ENCODE peak calls at places on chromosome 13, in six cellular contexts. One of them, this sample, is unnamed.

GRCh38 chr13:75566658-75567057 is 17.1 kb downstream of the UCHL3 start:
- DNase-seq in IMR-90: peak; percentile 71
- DNase-seq in H9: no peak
- DNase-seq in H1: no peak
- DNase-seq in neuronal stem cell: no peak
- DNase-seq in trophoblast cell: no peak
- DNase-seq in this sample: peak; percentile 49

GRCh38 chr13:21465710-21466160 is 6.6 kb upstream of the ZDHHC20 start:
- DNase-seq in IMR-90: no peak
- DNase-seq in H9: no peak
- DNase-seq in H1: peak; percentile 50
- DNase-seq in neuronal stem cell: no peak
- DNase-seq in trophoblast cell: no peak
- DNase-seq in this sample: no peak

GRCh38 chr13:43880451-43880850 is 747 bp downstream of the LACC1 start:
- DNase-seq in IMR-90: no peak
- DNase-seq in H9: no peak
- DNase-seq in H1: no peak
- DNase-seq in neuronal stem cell: no peak
- DNase-seq in trophoblast cell: no peak
- DNase-seq in this sample: peak; percentile 42

GRCh38 chr13:66689037-66689619 is 541.0 kb downstream of the PCDH9 start:
- DNase-seq in IMR-90: no peak
- DNase-seq in H9: no peak
- DNase-seq in H1: no peak
- DNase-seq in neuronal stem cell: no peak
- DNase-seq in trophoblast cell: no peak
- DNase-seq in this sample: peak; percentile 17

GRCh38 chr13:79270859-79271258 is 135.2 kb downstream of the RBM26 start:
- DNase-seq in IMR-90: no peak
- DNase-seq in H9: no peak
- DNase-seq in H1: no peak
- DNase-seq in neuronal stem cell: no peak
- DNase-seq in trophoblast cell: no peak
- DNase-seq in this sample: no peak

GRCh38 chr13:73945871-73946270 is 188.3 kb downstream of the KLF12 start:
- DNase-seq in IMR-90: no peak
- DNase-seq in H9: no peak
- DNase-seq in H1: no peak
- DNase-seq in neuronal stem cell: peak; percentile 23
- DNase-seq in trophoblast cell: no peak
- DNase-seq in this sample: no peak

GRCh38 chr13:75934889-75935288 is 298.8 kb downstream of the LMO7 start:
- DNase-seq in IMR-90: peak; percentile 62
- DNase-seq in H9: no peak
- DNase-seq in H1: no peak
- DNase-seq in neuronal stem cell: no peak
- DNase-seq in trophoblast cell: no peak
- DNase-seq in this sample: peak; percentile 34

GRCh38 chr13:51970251-51970793 is 40.9 kb downstream of the ATP7B start:
- DNase-seq in IMR-90: no peak
- DNase-seq in H9: no peak
- DNase-seq in H1: no peak
- DNase-seq in neuronal stem cell: no peak
- DNase-seq in trophoblast cell: no peak
- DNase-seq in this sample: no peak

GRCh38 chr13:32164622-32165268 is 133.2 kb downstream of the FRY start:
- DNase-seq in IMR-90: peak; percentile 66
- DNase-seq in H9: peak; percentile 71
- DNase-seq in H1: peak; percentile 58
- DNase-seq in neuronal stem cell: peak; percentile 33
- DNase-seq in trophoblast cell: peak; percentile 40
- DNase-seq in this sample: peak; percentile 76

GRCh38 chr13:77619655-77620054 is 77.8 kb upstream of the SLAIN1 start:
- DNase-seq in IMR-90: no peak
- DNase-seq in H9: no peak
- DNase-seq in H1: no peak
- DNase-seq in neuronal stem cell: no peak
- DNase-seq in trophoblast cell: no peak
- DNase-seq in this sample: no peak

GRCh38 chr13:46721054-46721453 is 75.9 kb downstream of the ESD start:
- DNase-seq in IMR-90: peak; percentile 53
- DNase-seq in H9: no peak
- DNase-seq in H1: no peak
- DNase-seq in neuronal stem cell: peak; percentile 23
- DNase-seq in trophoblast cell: no peak
- DNase-seq in this sample: peak; percentile 63

GRCh38 chr13:86051134-86052103 is 252.2 kb upstream of the SLITRK6 start:
- DNase-seq in IMR-90: no peak
- DNase-seq in H9: no peak
- DNase-seq in H1: no peak
- DNase-seq in neuronal stem cell: no peak
- DNase-seq in trophoblast cell: no peak
- DNase-seq in this sample: no peak

GRCh38 chr13:46374710-46375109 is 12.3 kb downstream of the RUBCNL start:
- DNase-seq in IMR-90: no peak
- DNase-seq in H9: no peak
- DNase-seq in H1: no peak
- DNase-seq in neuronal stem cell: no peak
- DNase-seq in trophoblast cell: no peak
- DNase-seq in this sample: no peak

GRCh38 chr13:46668302-46668720 is 115.3 kb downstream of the LRCH1 start:
- DNase-seq in IMR-90: peak; percentile 95
- DNase-seq in H9: no peak
- DNase-seq in H1: no peak
- DNase-seq in neuronal stem cell: no peak
- DNase-seq in trophoblast cell: no peak
- DNase-seq in this sample: peak; percentile 74

GRCh38 chr13:40982772-40983171 is 36.3 kb downstream of the ELF1 start:
- DNase-seq in IMR-90: peak; percentile 52
- DNase-seq in H9: no peak
- DNase-seq in H1: no peak
- DNase-seq in neuronal stem cell: no peak
- DNase-seq in trophoblast cell: no peak
- DNase-seq in this sample: peak; percentile 91

GRCh38 chr13:40981361-40981760 is 37.8 kb downstream of the ELF1 start:
- DNase-seq in IMR-90: no peak
- DNase-seq in H9: no peak
- DNase-seq in H1: no peak
- DNase-seq in neuronal stem cell: no peak
- DNase-seq in trophoblast cell: no peak
- DNase-seq in this sample: peak; percentile 76

GRCh38 chr13:40981949-40982348 is 37.2 kb downstream of the ELF1 start:
- DNase-seq in IMR-90: no peak
- DNase-seq in H9: no peak
- DNase-seq in H1: no peak
- DNase-seq in neuronal stem cell: no peak
- DNase-seq in trophoblast cell: no peak
- DNase-seq in this sample: no peak

GRCh38 chr13:40979232-40979631 is 39.9 kb downstream of the ELF1 start:
- DNase-seq in IMR-90: no peak
- DNase-seq in H9: no peak
- DNase-seq in H1: no peak
- DNase-seq in neuronal stem cell: no peak
- DNase-seq in trophoblast cell: no peak
- DNase-seq in this sample: no peak

GRCh38 chr13:40980466-40980865 is 38.6 kb downstream of the ELF1 start:
- DNase-seq in IMR-90: no peak
- DNase-seq in H9: no peak
- DNase-seq in H1: no peak
- DNase-seq in neuronal stem cell: no peak
- DNase-seq in trophoblast cell: no peak
- DNase-seq in this sample: no peak
- H3K4me1 ChIP-seq in IMR-90: peaks cover 2% of the 10 kb centered on the region
- H3K4me1 ChIP-seq in H9: no peaks in the 10 kb centered on the region
- H3K4me1 ChIP-seq in H1: no peaks in the 10 kb centered on the region
- H3K4me1 ChIP-seq in neuronal stem cell: no peaks in the 10 kb centered on the region
- H3K4me1 ChIP-seq in trophoblast cell: peaks cover 1% of the 10 kb centered on the region
- H3K4me1 ChIP-seq in this sample: no peaks in the 10 kb centered on the region

GRCh38 chr13:110454227-110454859 is 107.2 kb downstream of the RAB20 start:
- DNase-seq in IMR-90: no peak
- DNase-seq in H9: no peak
- DNase-seq in H1: no peak
- DNase-seq in neuronal stem cell: peak; percentile 14
- DNase-seq in trophoblast cell: no peak
- DNase-seq in this sample: no peak
- H4K91ac ChIP-seq in IMR-90: no peak overlapping the region
- H4K91ac ChIP-seq in H9: no peak overlapping the region
- H4K91ac ChIP-seq in H1: peak overlapping the region; percentile 57
- H4K91ac ChIP-seq in neuronal stem cell: no peak overlapping the region
- H4K91ac ChIP-seq in trophoblast cell: peak overlapping the region; percentile 45
- H4K91ac ChIP-seq in this sample: peak overlapping the region; percentile 35

DNA sequence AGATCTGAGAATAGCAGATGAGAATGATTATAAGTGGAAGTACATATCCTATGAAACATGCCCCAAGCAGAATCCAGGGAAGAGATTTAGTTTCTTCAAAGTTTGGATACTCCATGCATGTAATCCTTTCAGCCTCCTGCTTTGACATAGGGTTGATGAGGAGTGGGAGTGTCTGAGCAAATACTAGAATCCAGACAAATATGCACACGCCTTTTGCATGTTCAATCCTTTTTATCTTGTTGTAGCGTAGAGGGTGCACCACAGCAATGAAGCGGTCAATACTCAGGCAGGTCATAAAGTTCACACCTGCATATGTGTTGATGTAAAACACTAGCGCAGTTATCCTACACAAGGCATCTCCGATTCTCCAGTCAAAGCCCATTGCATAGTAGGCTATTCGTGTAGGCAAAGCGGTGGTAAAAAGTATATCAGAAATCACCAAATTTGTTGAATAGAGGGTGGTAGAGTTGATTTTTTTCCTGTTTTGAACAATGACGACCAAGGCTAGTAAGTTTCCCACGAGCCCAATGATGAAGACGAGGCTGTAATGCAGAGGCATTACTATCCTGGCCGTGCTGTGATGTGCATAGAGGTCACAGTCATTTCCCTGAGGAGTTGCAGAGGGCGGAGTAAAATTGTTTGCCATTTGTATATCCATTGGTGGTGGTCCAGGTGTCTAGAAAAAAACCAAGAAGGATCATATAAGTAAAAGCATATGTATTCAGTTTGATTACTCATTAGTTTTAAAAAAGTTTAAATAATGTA is 11.5 kb downstream of the GPR183 start:
- DNase-seq in IMR-90: no peak
- DNase-seq in H9: no peak
- DNase-seq in H1: no peak
- DNase-seq in neuronal stem cell: no peak
- DNase-seq in trophoblast cell: no peak
- DNase-seq in this sample: no peak
- H3K4me1 ChIP-seq in IMR-90: no peaks in the 10 kb centered on the region
- H3K4me1 ChIP-seq in H9: no peaks in the 10 kb centered on the region
- H3K4me1 ChIP-seq in H1: no peaks in the 10 kb centered on the region
- H3K4me1 ChIP-seq in neuronal stem cell: no peaks in the 10 kb centered on the region
- H3K4me1 ChIP-seq in trophoblast cell: peaks cover 4% of the 10 kb centered on the region
- H3K4me1 ChIP-seq in this sample: peaks cover 2% of the 10 kb centered on the region

GRCh38 chr13:50919291-50919690 is 9.7 kb downstream of the RNASEH2B start:
- DNase-seq in IMR-90: peak; percentile 33
- DNase-seq in H9: no peak
- DNase-seq in H1: no peak
- DNase-seq in neuronal stem cell: no peak
- DNase-seq in trophoblast cell: no peak
- DNase-seq in this sample: peak; percentile 10
- H4K91ac ChIP-seq in IMR-90: no peak overlapping the region
- H4K91ac ChIP-seq in H9: no peak overlapping the region
- H4K91ac ChIP-seq in H1: no peak overlapping the region
- H4K91ac ChIP-seq in neuronal stem cell: no peak overlapping the region
- H4K91ac ChIP-seq in trophoblast cell: no peak overlapping the region
- H4K91ac ChIP-seq in this sample: no peak overlapping the region

DNA sequence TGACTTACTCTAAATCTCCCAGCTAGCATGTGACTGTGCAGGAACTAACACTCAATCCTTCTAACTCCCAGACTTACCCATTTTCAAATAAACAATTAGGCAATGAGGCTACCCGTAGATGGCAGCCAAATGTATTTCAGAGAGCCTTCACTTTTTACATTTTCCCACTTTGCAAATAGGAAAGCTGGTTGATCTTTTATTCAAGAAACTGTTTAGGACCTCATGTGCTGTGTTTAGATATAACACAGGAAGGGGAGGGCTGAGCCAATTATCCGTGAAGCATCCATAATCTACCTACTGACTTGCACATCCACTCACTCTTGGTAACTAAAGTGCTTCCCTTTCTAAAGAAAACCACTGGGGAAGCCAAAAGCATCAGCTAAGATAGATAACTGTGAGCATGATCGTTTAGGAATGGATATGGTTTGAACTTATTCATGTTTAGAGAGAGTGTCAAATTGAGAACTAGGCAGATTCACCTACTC is 33.4 kb downstream of the MBNL2 start:
- DNase-seq in IMR-90: peak; percentile 47
- DNase-seq in H9: no peak
- DNase-seq in H1: no peak
- DNase-seq in neuronal stem cell: no peak
- DNase-seq in trophoblast cell: no peak
- DNase-seq in this sample: peak; percentile 57
- H3K4me1 ChIP-seq in IMR-90: peaks cover 42% of the 10 kb centered on the region
- H3K4me1 ChIP-seq in H9: peaks cover 15% of the 10 kb centered on the region
- H3K4me1 ChIP-seq in H1: peaks cover 13% of the 10 kb centered on the region
- H3K4me1 ChIP-seq in neuronal stem cell: peaks cover 5% of the 10 kb centered on the region
- H3K4me1 ChIP-seq in trophoblast cell: peaks cover 38% of the 10 kb centered on the region
- H3K4me1 ChIP-seq in this sample: peaks cover 23% of the 10 kb centered on the region

GRCh38 chr13:98487016-98487415 is 89.9 kb downstream of the STK24 start:
- DNase-seq in IMR-90: peak; percentile 53
- DNase-seq in H9: no peak
- DNase-seq in H1: no peak
- DNase-seq in neuronal stem cell: no peak
- DNase-seq in trophoblast cell: no peak
- DNase-seq in this sample: no peak

GRCh38 chr13:98486412-98486811 is 90.5 kb downstream of the STK24 start:
- DNase-seq in IMR-90: no peak
- DNase-seq in H9: no peak
- DNase-seq in H1: no peak
- DNase-seq in neuronal stem cell: no peak
- DNase-seq in trophoblast cell: no peak
- DNase-seq in this sample: no peak

GRCh38 chr13:98488736-98489135 is 88.2 kb downstream of the STK24 start:
- DNase-seq in IMR-90: no peak
- DNase-seq in H9: no peak
- DNase-seq in H1: no peak
- DNase-seq in neuronal stem cell: no peak
- DNase-seq in trophoblast cell: no peak
- DNase-seq in this sample: no peak

GRCh38 chr13:98485561-98485960 is 91.3 kb downstream of the STK24 start:
- DNase-seq in IMR-90: no peak
- DNase-seq in H9: no peak
- DNase-seq in H1: no peak
- DNase-seq in neuronal stem cell: no peak
- DNase-seq in trophoblast cell: no peak
- DNase-seq in this sample: no peak

DNA sequence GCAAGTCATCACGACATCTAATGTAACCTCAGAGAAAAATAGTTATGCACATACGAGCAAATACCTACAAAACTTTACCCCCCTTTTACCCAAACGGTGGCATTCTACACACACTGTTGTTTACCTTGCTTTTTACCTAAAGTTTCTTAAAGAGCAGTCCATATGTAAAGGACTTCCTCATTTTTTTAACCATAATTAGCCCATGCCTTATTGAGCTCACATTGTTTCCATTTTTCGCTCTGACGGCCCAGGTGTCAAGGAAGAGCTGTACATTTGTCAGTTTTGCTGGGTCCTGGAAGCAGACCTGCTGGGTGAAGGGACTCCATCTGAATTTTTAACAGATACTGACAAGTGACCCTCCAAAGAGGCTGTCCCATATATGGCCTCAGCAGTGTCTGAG is 89.4 kb downstream of the STK24 start:
- DNase-seq in IMR-90: no peak
- DNase-seq in H9: no peak
- DNase-seq in H1: no peak
- DNase-seq in neuronal stem cell: no peak
- DNase-seq in trophoblast cell: no peak
- DNase-seq in this sample: no peak
- H4K91ac ChIP-seq in IMR-90: no peak overlapping the region
- H4K91ac ChIP-seq in H9: no peak overlapping the region
- H4K91ac ChIP-seq in H1: no peak overlapping the region
- H4K91ac ChIP-seq in neuronal stem cell: no peak overlapping the region
- H4K91ac ChIP-seq in trophoblast cell: no peak overlapping the region
- H4K91ac ChIP-seq in this sample: no peak overlapping the region

This sample was measured in mesenchymal stem cell.